ENCODE peak calls at places on chromosome 6, in seven cellular contexts. W is GM18507; O is SJSA1; G is activated naive CD4-positive, alpha-beta T cell treated with anti-CD3 and anti-CD28 coated beads, Interleukin-2, amount 50 U/mL, for 16 hours; P is OCI-M1; U is WTC11; B is CD8-positive, alpha-beta memory T cell. X is an unnamed sample.

GRCh38 chr6:19369770-19370169 is 467.4 kb upstream of the ID4 start:
- DNase-seq in W (no peak), O (no peak), G (no peak), P (no peak), U (no peak), B (no peak), X (no peak)

GRCh38 chr6:30782425-30783014 is 38.2 kb upstream of the IER3 start:
- DNase-seq in W (no peak), O (peak), G (no peak), P (no peak), U (no peak), B (no peak), X (no peak)

GRCh38 chr6:168269455-168270243 is 49.9 kb downstream of the DACT2 start:
- DNase-seq in W (no peak), O (peak), G (no peak), P (no peak), U (no peak), B (no peak), X (no peak)

GRCh38 chr6:115667478-115667996 is 393.2 kb downstream of the FRK start:
- DNase-seq in W (no peak), O (no peak), G (no peak), P (no peak), U (peak), B (no peak), X (no peak)

GRCh38 chr6:43301081-43301870 is 3.2 kb downstream of the SLC22A7 start:
- DNase-seq in W (no peak), O (no peak), G (no peak), P (no peak), U (no peak), B (no peak), X (no peak)

GRCh38 chr6:140475086-140475485 is 1100.6 kb upstream of the CITED2 start:
- DNase-seq in W (no peak), O (no peak), G (no peak), P (no peak), U (no peak), B (no peak), X (no peak)

GRCh38 chr6:158837684-158838625 is 18.8 kb upstream of the EZR start:
- DNase-seq in W (no peak), O (no peak), G (no peak), P (no peak), U (no peak), B (no peak), X (no peak)

GRCh38 chr6:12592634-12593033 is 123.9 kb upstream of the PHACTR1 start:
- DNase-seq in W (no peak), O (peak), G (no peak), P (no peak), U (no peak), B (no peak), X (no peak)

GRCh38 chr6:2450546-2450945 is 205.1 kb upstream of the GMDS start:
- DNase-seq in W (no peak), O (no peak), G (no peak), P (no peak), U (no peak), B (no peak), X (no peak)

GRCh38 chr6:3340891-3341290 is 82.1 kb downstream of the PSMG4 start:
- DNase-seq in W (no peak), O (no peak), G (no peak), P (no peak), U (no peak), B (no peak), X (no peak)